ENCODE peak calls at places on chromosomes 5 and 9, in ten cellular contexts. X is activated T-cell treated with anti-CD3 and anti-CD28 coated beads, Interleukin-2, amount 50 U/mL, for 48 hours; L is AG20443; E is NCI-H1092 treated with DMSO at 0.1 percent for 48 hours; Q is psoas muscle; D is KBM-7; T is stimulated activated CD4-positive, alpha-beta T cell treated with anti-CD3 and anti-CD28 coated beads, Interleukin-2, amount 100 ng/mL, for 24 hours; Z is NCI-H2029 treated with DMSO at 0.1 percent for 48 hours; C is mucosa of descending colon; H is foreskin keratinocyte. N is an unnamed sample.

GRCh38 chr9:74078647-74079046 is 418.5 kb upstream of the RORB start:
- DNase-seq in X (no peak), H (peak; percentile 23), D (no peak), L (no peak), Z (no peak), Q (no peak), C (no peak), E (no peak), T (no peak), N (no peak)

GRCh38 chr9:87062706-87063105 is 115.4 kb upstream of the GAS1 start:
- DNase-seq in X (no peak), C (no peak), D (no peak), L (no peak), Q (no peak), Z (no peak), H (no peak), T (no peak), E (no peak), N (no peak)

GRCh38 chr5:6505415-6505763 is 56.7 kb downstream of the UBE2QL1 start:
- DNase-seq in H (no peak), T (no peak), D (no peak), Z (no peak), X (no peak), L (no peak), E (peak; percentile 82), C (no peak), Q (no peak), N (no peak)

GRCh38 chr9:113222482-113222841 is 1.1 kb downstream of the SLC31A1 start:
- DNase-seq in C (peak; percentile 53), L (peak; percentile 22), E (no peak), H (no peak), X (no peak), Z (no peak), D (peak; percentile 21), T (no peak), Q (no peak), N (no peak)

GRCh38 chr9:132210472-132211145 is 48.8 kb downstream of the NTNG2 start:
- DNase-seq in H (peak; percentile 48), C (no peak), Q (no peak), D (no peak), E (no peak), L (no peak), T (no peak), X (peak; percentile 37), Z (no peak), N (no peak)

GRCh38 chr9:34744295-34745221 is 34.6 kb upstream of the CCL21 start:
- DNase-seq in Q (peak; percentile 22), D (no peak), C (peak; percentile 17), Z (peak; percentile 38), E (no peak), H (peak; percentile 100), L (peak; percentile 71), T (no peak), X (no peak), N (no peak)

GRCh38 chr5:37088041-37088440 is 161.1 kb downstream of the CPLANE1 start:
- DNase-seq in C (no peak), X (no peak), Q (no peak), Z (no peak), E (no peak), L (no peak), T (no peak), H (no peak), D (no peak), N (no peak)

GRCh38 chr9:126122901-126123616 is 203.6 kb upstream of the MVB12B start:
- DNase-seq in E (no peak), H (no peak), Q (no peak), X (no peak), D (no peak), T (no peak), C (no peak), L (peak; percentile 5), Z (no peak), N (no peak)

GRCh38 chr9:75181748-75182147 is 93.4 kb downstream of the OSTF1 start:
- DNase-seq in C (no peak), T (no peak), L (no peak), X (no peak), Z (no peak), E (no peak), D (no peak), H (peak; percentile 94), Q (no peak), N (no peak)

N was measured in effector CD4-positive, alpha-beta T cell.